ENCODE peak calls at places on chromosomes 16 and 17, in six cellular contexts. B is MM.1S, T is GM23248, X is HCT116, H is neural progenitor cell, W is GM23338. S is an unnamed sample.
A peak's percentile ranks its signal among the peaks of the same experiment; 100 is the strongest.

GRCh38 chr17:64070213-64070612 is 49.8 kb upstream of the ICAM2 start:
- DNase-seq in W (no peak), T (no peak), H (no peak), B (no peak), X (no peak), S (no peak)

GRCh38 chr16:24309222-24309905 is 53.2 kb downstream of the CACNG3 start:
- DNase-seq in H (peak; percentile 13), W (no peak), X (peak; percentile 36), B (no peak), T (peak; percentile 31), S (peak; percentile 77)

GRCh38 chr17:82022310-82022980 is at the start of gene CENPX:
- DNase-seq in B (no peak), X (no peak), H (peak; percentile 67), W (no peak), T (peak; percentile 35), S (no peak)

GRCh38 chr17:51703364-51704341 is 443.3 kb downstream of the UTP18 start:
- DNase-seq in W (no peak), X (no peak), B (no peak), T (peak; percentile 40), H (no peak), S (peak; percentile 81)

GRCh38 chr17:47949197-47949759 is 7.9 kb downstream of the PNPO start:
- DNase-seq in X (peak; percentile 67), W (peak; percentile 96), B (peak; percentile 79), T (peak; percentile 84), H (peak; percentile 94), S (peak; percentile 94)

GRCh38 chr17:51228177-51228576 is 31.7 kb downstream of the MBTD1 start:
- DNase-seq in X (no peak), W (no peak), B (no peak), T (peak; percentile 80), H (no peak), S (no peak)

GRCh38 chr17:57989011-57989345 is 924 bp upstream of the VEZF1 start:
- DNase-seq in X (peak; percentile 64), T (peak; percentile 56), W (no peak), B (peak; percentile 39), H (peak; percentile 34), S (peak; percentile 46)

GRCh38 chr16:84271866-84272265 is 22.8 kb upstream of the WFDC1 start:
- DNase-seq in B (no peak), W (no peak), X (no peak), H (no peak), T (no peak), S (no peak)

GRCh38 chr17:12409082-12409481 is 256.6 kb upstream of the MYOCD start:
- DNase-seq in X (no peak), B (no peak), H (no peak), W (no peak), T (no peak), S (no peak)

GRCh38 chr16:46972971-46973456 is 460 bp downstream of the DNAJA2 start:
- DNase-seq in B (peak; percentile 13), T (peak; percentile 67), W (peak; percentile 51), H (peak; percentile 67), X (no peak), S (peak; percentile 16)

DNA sequence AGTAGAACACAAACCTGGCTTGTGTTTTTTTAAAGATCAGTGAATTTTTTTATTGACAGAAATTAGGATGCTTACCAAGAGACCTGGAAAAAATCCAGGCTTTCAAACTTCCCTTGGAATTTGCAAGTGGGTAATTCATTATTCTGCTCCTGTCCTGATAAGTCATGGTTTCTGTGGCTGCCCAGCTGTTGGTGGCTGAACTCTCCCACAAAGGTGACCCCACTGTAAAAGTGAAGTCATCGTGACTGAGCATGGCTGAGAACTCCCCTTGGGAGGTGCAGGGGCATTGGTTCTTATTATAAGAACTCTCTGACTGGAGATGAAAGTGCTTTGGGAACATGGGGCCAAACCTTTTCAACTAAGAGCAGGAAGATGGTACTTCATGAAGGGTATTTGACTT is 46.6 kb upstream of the TANC2 start:
- DNase-seq in W (no peak), H (no peak), X (no peak), T (no peak), B (no peak), S (peak; percentile 53)
- TF ChIP-seq EZH2phosphoT487 in W (no peak), H (no peak), X (no peak), T (no peak), B (no peak), S (no peak)

GRCh38 chr16:68529931-68530667 is 9.0 kb upstream of the ZFP90 start:
- DNase-seq in T (peak; percentile 93), W (peak; percentile 97), H (peak; percentile 91), B (peak; percentile 87), X (peak; percentile 41), S (peak; percentile 81)
- H3K27ac ChIP-seq in T (no peak overlapping the region), W (no peak overlapping the region), H (no peak overlapping the region), B (no peak overlapping the region), X (peak overlapping the region; percentile 11), S (no peak overlapping the region)

DNA sequence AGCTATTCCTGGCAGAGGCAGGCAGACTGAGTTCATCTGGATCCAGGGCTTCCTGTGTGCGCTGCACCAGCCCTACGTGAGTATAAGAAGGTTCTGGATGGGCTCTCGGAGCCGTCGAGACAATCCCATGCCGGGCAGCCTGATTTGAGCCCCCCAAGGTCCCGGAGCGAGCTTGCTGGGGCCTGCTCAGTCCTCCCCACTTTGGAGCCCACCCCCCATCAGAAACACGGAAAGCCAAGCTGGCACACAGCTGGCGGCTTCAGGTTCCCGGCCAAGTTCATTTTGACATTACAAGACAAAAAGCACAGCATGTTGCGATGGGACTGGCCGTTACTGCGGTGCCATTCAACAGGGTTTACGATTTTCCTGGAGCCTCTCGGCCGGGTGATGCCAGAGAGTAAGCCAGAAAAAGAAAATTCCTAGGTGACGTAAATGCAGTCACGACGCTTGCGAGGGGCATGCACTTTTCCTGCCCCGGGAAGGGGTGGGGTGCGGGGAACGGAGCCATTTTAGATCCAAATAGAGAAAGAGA is 167.2 kb upstream of the FOXF1 start:
- DNase-seq in H (no peak), X (no peak), W (no peak), B (no peak), T (peak; percentile 85), S (no peak)
- H3K4me3 ChIP-seq in H (no peak overlapping the region), X (no peak overlapping the region), W (no peak overlapping the region), B (no peak overlapping the region), T (peak overlapping the region; percentile 47), S (no peak overlapping the region)

GRCh38 chr16:27436921-27437650 is 35.1 kb downstream of the IL21R start:
- DNase-seq in B (no peak), X (no peak), W (no peak), H (no peak), T (no peak), S (no peak)

GRCh38 chr16:27434141-27435051 is 32.4 kb downstream of the IL21R start:
- DNase-seq in H (no peak), X (no peak), B (no peak), T (no peak), W (no peak), S (no peak)

GRCh38 chr16:27439273-27440018 is 37.5 kb downstream of the IL21R start:
- DNase-seq in B (no peak), X (no peak), W (no peak), T (no peak), H (no peak), S (no peak)

GRCh38 chr16:27437946-27438345 is 36.0 kb downstream of the IL21R start:
- DNase-seq in W (no peak), T (no peak), H (no peak), B (no peak), X (no peak), S (no peak)

GRCh38 chr16:27436065-27436464 is 34.1 kb downstream of the IL21R start:
- DNase-seq in B (no peak), X (no peak), W (no peak), H (no peak), T (no peak), S (no peak)
- TF ChIP-seq EZH2phosphoT487 in B (no peak), X (no peak), W (no peak), H (no peak), T (no peak), S (no peak)

DNA sequence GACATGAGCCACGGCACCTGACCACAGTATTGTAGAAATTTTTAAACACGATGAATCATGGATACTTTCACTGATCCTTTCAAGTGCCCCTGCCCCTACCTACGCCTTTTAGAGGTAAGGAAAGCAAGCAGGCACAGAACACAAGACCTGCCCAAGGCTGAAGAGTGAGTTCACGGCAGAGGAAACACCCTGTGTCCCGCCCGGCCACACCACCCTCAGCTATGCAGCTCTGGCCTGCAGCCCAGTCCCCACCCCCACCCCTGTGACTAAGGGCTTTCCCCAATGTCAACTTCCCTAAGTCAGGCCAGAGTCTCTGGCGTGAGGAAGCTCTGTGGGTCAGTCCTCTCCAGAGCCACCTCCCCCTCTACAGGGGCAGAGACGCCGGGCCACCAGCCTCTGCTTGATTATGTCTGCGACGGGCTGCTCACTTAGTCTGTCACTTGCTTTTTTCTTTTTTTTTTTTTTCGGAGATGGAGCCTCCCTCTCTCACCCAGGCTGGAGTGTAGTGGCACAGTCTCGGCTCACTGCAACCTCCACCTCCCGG is 8.4 kb downstream of the SLC16A5 start:
- DNase-seq in H (no peak), T (peak; percentile 74), B (no peak), X (peak; percentile 95), W (peak; percentile 57), S (peak; percentile 99)
- H3K27ac ChIP-seq in H (no peak overlapping the region), T (no peak overlapping the region), B (no peak overlapping the region), X (peak overlapping the region; percentile 94), W (no peak overlapping the region), S (peak overlapping the region; percentile 87)

GRCh38 chr17:29138991-29139682 is 41.1 kb downstream of the MYO18A start:
- DNase-seq in B (peak; percentile 68), H (no peak), T (peak; percentile 47), W (no peak), X (no peak), S (no peak)
- H3K4me3 ChIP-seq in B (peak overlapping the region; percentile 80), H (no peak overlapping the region), T (peak overlapping the region; percentile 61), W (no peak overlapping the region), X (peak overlapping the region; percentile 19), S (no peak overlapping the region)

S was measured in PC-3.